ENCODE peak calls at places on chromosomes 6 and 20, in ten cellular contexts. Y is A549; D is CD8-positive, alpha-beta T cell; L is ovary; W is endodermal cell; R is lower lobe of right lung; O is esophagus squamous epithelium; I is astrocyte of the spinal cord; M is body of pancreas; U is HCT116. F is an unnamed sample.

GRCh38 chr20:23050847-23051627 is 1.6 kb upstream of the THBD start:
- DNase-seq in O (peak; percentile 33), Y (no peak), M (peak; percentile 64), W (peak; percentile 98), R (peak; percentile 90), D (no peak), I (peak; percentile 88), U (peak; percentile 42), L (peak; percentile 79), F (peak; percentile 72)

GRCh38 chr20:50516935-50517816 is 7.0 kb downstream of the PTPN1 start:
- DNase-seq in L (no peak), I (no peak), Y (no peak), D (no peak), R (no peak), U (no peak), W (no peak), O (no peak), M (no peak), F (no peak)

GRCh38 chr6:710601-711571 is 17.9 kb upstream of the EXOC2 start:
- DNase-seq in I (peak; percentile 78), R (peak; percentile 80), U (no peak), M (peak; percentile 33), D (peak; percentile 24), W (peak; percentile 83), L (peak; percentile 58), Y (peak; percentile 19), O (no peak), F (peak; percentile 73)

GRCh38 chr20:49700411-49701185 is 13.1 kb downstream of the B4GALT5 start:
- DNase-seq in L (no peak), D (no peak), M (peak; percentile 30), W (no peak), Y (no peak), O (no peak), I (peak; percentile 75), U (peak; percentile 71), R (no peak), F (peak; percentile 78)

GRCh38 chr20:5504061-5504739 is 187.4 kb upstream of the PROKR2 start:
- DNase-seq in M (peak; percentile 61), L (peak; percentile 59), U (no peak), D (no peak), R (peak; percentile 72), Y (no peak), I (peak; percentile 44), W (peak; percentile 66), O (no peak), F (peak; percentile 73)

GRCh38 chr6:170152111-170152926 is 138.6 kb downstream of the DLL1 start:
- DNase-seq in Y (no peak), W (peak; percentile 77), D (no peak), U (no peak), I (peak; percentile 31), R (peak; percentile 70), M (peak; percentile 77), O (no peak), L (no peak), F (no peak)

GRCh38 chr6:33147807-33148666 is 44.2 kb downstream of the COL11A2 start:
- DNase-seq in D (no peak), L (no peak), O (no peak), U (peak; percentile 54), I (peak; percentile 51), M (peak; percentile 57), Y (no peak), R (no peak), W (no peak), F (no peak)

GRCh38 chr6:30881987-30882763 is 2.1 kb upstream of the DDR1 start:
- DNase-seq in W (peak; percentile 65), R (no peak), Y (no peak), I (peak; percentile 60), M (peak; percentile 25), D (no peak), U (no peak), O (no peak), L (peak; percentile 58), F (peak; percentile 64)

GRCh38 chr6:31186052-31186734 is 15.7 kb upstream of the POU5F1 start:
- DNase-seq in O (no peak), M (peak; percentile 88), D (no peak), L (no peak), R (peak; percentile 68), U (no peak), I (no peak), Y (no peak), W (no peak), F (peak; percentile 61)

GRCh38 chr6:41587223-41587879 is 41.2 kb downstream of the FOXP4 start:
- DNase-seq in L (no peak), M (peak; percentile 23), R (no peak), Y (no peak), O (no peak), U (no peak), D (no peak), I (no peak), W (no peak), F (no peak)

GRCh38 chr6:16523550-16524379 is 237.5 kb downstream of the ATXN1 start:
- DNase-seq in I (peak; percentile 96), W (no peak), R (no peak), U (no peak), L (no peak), D (no peak), O (no peak), M (no peak), Y (no peak), F (peak; percentile 93)

GRCh38 chr6:83429269-83429668 is 1.6 kb downstream of the ME1 start:
- DNase-seq in O (no peak), D (no peak), W (no peak), M (no peak), U (no peak), R (no peak), L (no peak), I (no peak), Y (no peak), F (no peak)
- H3K4me3 ChIP-seq in O (no peak overlapping the region), D (no peak overlapping the region), W (peak overlapping the region; percentile 81), M (no peak overlapping the region), U (peak overlapping the region; percentile 90), R (no peak overlapping the region), L (no peak overlapping the region), I (peak overlapping the region; percentile 68), Y (peak overlapping the region; percentile 76), F (peak overlapping the region; percentile 78)

GRCh38 chr6:37678078-37678846 is 19.4 kb downstream of the MDGA1 start:
- DNase-seq in M (no peak), W (no peak), Y (no peak), R (no peak), D (no peak), I (no peak), O (no peak), U (no peak), L (no peak), F (no peak)

GRCh38 chr6:37679539-37680476 is 17.9 kb downstream of the MDGA1 start:
- DNase-seq in U (no peak), O (no peak), W (peak; percentile 78), R (no peak), D (no peak), I (no peak), Y (no peak), L (no peak), M (no peak), F (no peak)

GRCh38 chr6:37684801-37685200 is 12.9 kb downstream of the MDGA1 start:
- DNase-seq in D (no peak), R (no peak), U (no peak), M (no peak), I (no peak), L (no peak), W (no peak), Y (no peak), O (no peak), F (no peak)

GRCh38 chr6:37676071-37676470 is 21.6 kb downstream of the MDGA1 start:
- DNase-seq in Y (no peak), M (no peak), W (no peak), L (no peak), I (no peak), U (no peak), O (no peak), D (no peak), R (no peak), F (no peak)

GRCh38 chr6:37680668-37681067 is 17.0 kb downstream of the MDGA1 start:
- DNase-seq in W (peak; percentile 68), D (no peak), R (no peak), Y (no peak), U (no peak), M (no peak), O (no peak), I (peak; percentile 45), L (no peak), F (no peak)
- TF ChIP-seq CTCF in W (no peak), D (no peak), R (no peak), Y (no peak), U (no peak), M (no peak), O (no peak), I (no peak), L (no peak), F (no peak)

GRCh38 chr20:6924681-6925080 is 157.2 kb downstream of the BMP2 start:
- DNase-seq in Y (no peak), D (no peak), I (no peak), R (no peak), W (no peak), L (no peak), M (no peak), O (no peak), U (no peak), F (no peak)

GRCh38 chr20:6920991-6921613 is 153.6 kb downstream of the BMP2 start:
- DNase-seq in D (no peak), O (no peak), Y (no peak), R (no peak), L (no peak), W (no peak), I (no peak), U (no peak), M (no peak), F (no peak)

GRCh38 chr20:6919792-6920468 is 152.4 kb downstream of the BMP2 start:
- DNase-seq in M (no peak), D (no peak), L (no peak), W (no peak), R (no peak), Y (no peak), O (no peak), I (no peak), U (no peak), F (no peak)

GRCh38 chr20:6921717-6922386 is 154.4 kb downstream of the BMP2 start:
- DNase-seq in D (no peak), W (no peak), R (no peak), I (no peak), U (no peak), M (no peak), L (no peak), Y (no peak), O (no peak), F (no peak)

GRCh38 chr20:6925744-6926278 is 158.3 kb downstream of the BMP2 start:
- DNase-seq in Y (no peak), M (no peak), O (no peak), I (no peak), D (no peak), L (no peak), W (no peak), R (no peak), U (no peak), F (no peak)
- H3K4me3 ChIP-seq in Y (no peak overlapping the region), M (no peak overlapping the region), O (no peak overlapping the region), I (no peak overlapping the region), D (no peak overlapping the region), L (no peak overlapping the region), W (no peak overlapping the region), R (no peak overlapping the region), U (no peak overlapping the region), F (no peak overlapping the region)

GRCh38 chr6:146381486-146381885 is 162.1 kb upstream of the RAB32 start:
- DNase-seq in L (no peak), Y (no peak), U (no peak), R (no peak), O (no peak), D (no peak), W (peak; percentile 44), M (no peak), I (no peak), F (peak; percentile 7)
- TF ChIP-seq CTCF in L (no peak), Y (no peak), U (no peak), R (no peak), O (no peak), D (no peak), W (peak; percentile 67), M (no peak), I (peak; percentile 20), F (peak; percentile 11)

F was measured in foreskin fibroblast.